ENCODE peak calls at places on chromosome 21, in eight cellular contexts. I is ovary, C is mesendoderm, D is H7, W is stomach, V is PC-3, K is vagina, B is psoas muscle. A is an unnamed sample.
A peak's percentile ranks its signal among the peaks of the same experiment; 100 is the strongest.

GRCh38 chr21:46217511-46218196 is 10.9 kb downstream of the LSS start:
- DNase-seq in K (no peak), V (no peak), C (no peak), B (no peak), W (no peak), I (no peak), D (peak; percentile 33), A (no peak)

GRCh38 chr21:33866851-33867250 is 48.8 kb downstream of the ATP5PO start:
- DNase-seq in D (no peak), K (no peak), C (no peak), B (no peak), I (no peak), W (no peak), V (no peak), A (peak; percentile 46)

GRCh38 chr21:44319407-44320065 is 19.7 kb downstream of the CFAP410 start:
- DNase-seq in I (no peak), B (no peak), D (no peak), C (no peak), V (no peak), W (no peak), K (no peak), A (no peak)

GRCh38 chr21:15241997-15242767 is 177.4 kb upstream of the NRIP1 start:
- DNase-seq in I (no peak), K (no peak), C (peak; percentile 94), D (peak; percentile 45), W (no peak), B (no peak), V (peak; percentile 60), A (no peak)

GRCh38 chr21:16218682-16219343 is 489.0 kb downstream of the USP25 start:
- DNase-seq in K (no peak), I (no peak), W (no peak), D (no peak), C (no peak), V (no peak), B (no peak), A (no peak)

GRCh38 chr21:15659768-15660423 is 69.9 kb upstream of the USP25 start:
- DNase-seq in K (no peak), W (no peak), D (no peak), V (peak; percentile 59), I (no peak), C (no peak), B (no peak), A (no peak)

GRCh38 chr21:45558044-45558721 is 15.9 kb upstream of the SLC19A1 start:
- DNase-seq in W (peak; percentile 18), I (no peak), B (peak; percentile 48), C (no peak), V (no peak), D (peak; percentile 47), K (no peak), A (no peak)

GRCh38 chr21:31265293-31265692 is 78.8 kb downstream of the TIAM1 start:
- DNase-seq in V (no peak), C (no peak), K (no peak), I (no peak), W (no peak), D (no peak), B (peak; percentile 74), A (no peak)

GRCh38 chr21:46022551-46023107 is 41.1 kb downstream of the COL6A1 start:
- DNase-seq in I (peak; percentile 51), C (peak; percentile 25), B (peak; percentile 77), V (no peak), D (peak; percentile 72), K (no peak), W (no peak), A (no peak)

GRCh38 chr21:44263221-44263671 is 1.5 kb upstream of the DNMT3L start:
- DNase-seq in B (peak; percentile 53), D (peak; percentile 88), W (no peak), K (no peak), C (peak; percentile 84), V (no peak), I (no peak), A (no peak)

GRCh38 chr21:44780767-44781459 is 20.7 kb downstream of the UBE2G2 start:
- DNase-seq in V (no peak), C (no peak), D (no peak), W (no peak), B (no peak), I (no peak), K (no peak), A (no peak)

GRCh38 chr21:44874497-44875331 is 1.2 kb upstream of the PTTG1IP start:
- DNase-seq in K (no peak), W (peak; percentile 66), B (peak; percentile 82), C (peak; percentile 33), D (peak; percentile 81), V (peak; percentile 56), I (peak; percentile 70), A (no peak)

GRCh38 chr21:38878394-38879179 is 72.9 kb downstream of the ETS2 start:
- DNase-seq in D (no peak), W (no peak), I (no peak), K (no peak), V (no peak), C (no peak), B (no peak), A (no peak)

DNA sequence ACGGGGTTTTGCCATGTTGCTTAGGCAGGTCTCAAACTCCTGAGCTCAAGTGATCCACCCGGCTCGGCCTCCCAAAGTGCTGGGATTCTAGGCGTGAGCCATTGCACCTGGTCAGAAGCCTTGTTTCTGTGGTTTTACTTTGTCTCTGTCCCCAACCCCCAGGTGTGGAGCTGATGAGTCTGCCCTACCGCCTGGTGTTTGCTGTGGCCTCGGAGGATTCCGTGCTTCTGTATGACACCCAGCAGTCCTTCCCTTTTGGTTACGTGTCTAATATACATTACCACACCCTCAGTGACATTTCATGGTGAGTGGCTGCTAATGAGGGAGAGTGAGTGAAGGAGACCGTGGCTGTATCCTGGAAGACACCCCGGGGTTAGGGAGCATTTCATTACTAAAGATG is 26.1 kb downstream of the CHAF1B start:
- DNase-seq in K (no peak), V (no peak), B (peak; percentile 25), W (no peak), D (no peak), C (no peak), I (no peak), A (no peak)
- H3K36me3 ChIP-seq in K (no peaks in the 10 kb centered on the region), V (peaks cover 24% of the 10 kb centered on the region), B (no peaks in the 10 kb centered on the region), W (peaks cover 21% of the 10 kb centered on the region), D (peaks cover 14% of the 10 kb centered on the region), C (peaks cover 4% of the 10 kb centered on the region), I (no peaks in the 10 kb centered on the region), A (peaks cover 7% of the 10 kb centered on the region)

GRCh38 chr21:32603131-32603530 is 9.0 kb downstream of the CFAP298 start:
- DNase-seq in K (no peak), D (peak; percentile 20), I (no peak), V (no peak), W (no peak), B (no peak), C (no peak), A (no peak)

GRCh38 chr21:32602099-32602498 is 10.1 kb downstream of the CFAP298 start:
- DNase-seq in V (no peak), D (no peak), C (no peak), K (no peak), B (no peak), W (no peak), I (no peak), A (no peak)

GRCh38 chr21:32605469-32605868 is 6.7 kb downstream of the CFAP298 start:
- DNase-seq in D (no peak), W (no peak), C (no peak), V (no peak), B (no peak), K (no peak), I (no peak), A (no peak)

GRCh38 chr21:32599146-32599925 is 12.8 kb downstream of the CFAP298 start:
- DNase-seq in I (no peak), W (no peak), V (no peak), B (no peak), D (no peak), C (no peak), K (no peak), A (no peak)

DNA sequence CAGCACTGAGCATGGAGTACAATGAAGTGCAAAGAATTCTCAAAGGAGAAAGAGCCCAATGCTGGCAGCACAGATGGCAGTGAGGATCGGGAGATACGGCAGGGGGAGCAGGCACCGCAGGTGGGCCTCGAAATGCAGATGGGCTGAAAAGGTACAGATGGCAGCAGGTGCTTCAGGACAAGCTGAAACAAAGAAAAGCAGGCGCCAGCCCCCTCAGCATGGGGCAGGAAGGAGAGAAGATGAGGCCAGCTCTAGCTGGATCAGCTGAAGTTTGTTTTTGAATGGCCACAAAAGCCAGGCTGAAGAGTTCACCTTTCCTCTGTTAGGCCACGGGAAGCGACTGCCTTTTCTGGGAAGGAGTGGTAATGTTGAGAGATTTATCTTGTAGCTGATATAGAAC is 7.7 kb downstream of the CFAP298 start:
- DNase-seq in W (no peak), D (peak; percentile 85), B (no peak), K (no peak), C (peak; percentile 16), V (no peak), I (no peak), A (no peak)
- H3K36me3 ChIP-seq in W (peaks cover 50% of the 10 kb centered on the region), D (peaks cover 22% of the 10 kb centered on the region), B (peaks cover 13% of the 10 kb centered on the region), K (no peaks in the 10 kb centered on the region), C (peaks cover 4% of the 10 kb centered on the region), V (peaks cover 43% of the 10 kb centered on the region), I (no peaks in the 10 kb centered on the region), A (peaks cover 25% of the 10 kb centered on the region)

GRCh38 chr21:26773058-26773457 is 72.2 kb downstream of the ADAMTS1 start:
- DNase-seq in W (no peak), K (no peak), D (no peak), V (no peak), B (no peak), C (no peak), I (no peak), A (no peak)

GRCh38 chr21:26766826-26767325 is 78.3 kb downstream of the ADAMTS1 start:
- DNase-seq in V (no peak), K (no peak), B (no peak), I (no peak), D (no peak), W (no peak), C (no peak), A (no peak)

DNA sequence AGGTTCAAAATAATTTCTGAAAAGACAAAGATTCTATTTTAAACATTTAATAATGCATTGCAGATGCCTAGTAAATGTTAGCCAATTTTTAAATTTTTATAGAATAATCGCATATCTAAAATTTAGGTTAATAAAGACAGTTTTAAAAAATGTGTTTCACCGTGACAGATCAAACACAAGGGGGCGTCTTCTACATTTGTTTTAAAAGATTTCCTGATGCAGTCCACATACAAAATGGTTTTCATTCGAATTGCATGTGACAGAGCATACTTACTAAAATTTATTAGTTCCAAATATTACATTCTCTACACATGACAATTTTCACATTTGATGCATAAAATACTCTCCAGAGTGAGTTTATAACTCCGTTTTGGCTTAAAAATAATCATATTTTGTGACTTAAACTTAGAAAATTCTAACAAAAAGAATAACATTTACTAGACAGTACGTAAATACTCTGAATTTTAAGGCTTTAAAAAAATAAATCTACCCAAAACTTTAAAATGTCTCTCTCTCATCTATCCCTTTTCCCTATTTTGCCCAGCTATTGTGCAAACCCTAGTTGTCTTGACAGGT is 75.5 kb downstream of the ADAMTS1 start:
- DNase-seq in K (no peak), C (peak; percentile 33), V (peak; percentile 63), B (no peak), I (no peak), W (no peak), D (peak; percentile 19), A (no peak)
- H3K36me3 ChIP-seq in K (no peaks in the 10 kb centered on the region), C (no peaks in the 10 kb centered on the region), V (no peaks in the 10 kb centered on the region), B (no peaks in the 10 kb centered on the region), I (no peaks in the 10 kb centered on the region), W (no peaks in the 10 kb centered on the region), D (no peaks in the 10 kb centered on the region), A (no peaks in the 10 kb centered on the region)

DNA sequence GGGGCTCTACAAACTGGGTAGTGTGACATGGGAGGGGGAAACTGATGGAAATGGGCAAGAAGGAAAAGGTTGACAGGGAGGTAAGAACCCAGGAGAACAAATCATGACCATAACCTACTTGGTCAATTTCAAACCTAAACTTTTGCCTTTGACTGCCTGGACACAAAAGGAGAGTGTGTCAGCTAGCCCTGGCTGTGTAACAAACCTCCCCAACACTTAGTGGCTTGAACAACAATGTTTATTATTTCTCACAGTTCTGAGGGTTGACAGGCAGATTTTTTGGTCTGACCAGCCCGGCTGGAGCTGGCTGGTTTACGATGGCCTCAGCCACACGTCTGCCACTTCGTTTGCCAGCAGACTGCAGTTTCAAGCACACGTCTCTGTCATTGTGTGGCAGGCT is 92.5 kb downstream of the WDR4 start:
- DNase-seq in K (no peak), B (no peak), C (no peak), D (no peak), W (no peak), V (no peak), I (no peak), A (no peak)
- H3K36me3 ChIP-seq in K (no peaks in the 10 kb centered on the region), B (no peaks in the 10 kb centered on the region), C (no peaks in the 10 kb centered on the region), D (no peaks in the 10 kb centered on the region), W (no peaks in the 10 kb centered on the region), V (no peaks in the 10 kb centered on the region), I (no peaks in the 10 kb centered on the region), A (no peaks in the 10 kb centered on the region)